ENCODE peak calls at places on chromosomes 1 and 21, in five cellular contexts. C is breast epithelium, Z is Calu3, L is MM.1S, O is epithelial cell of esophagus. Y is an unnamed sample.

GRCh38 chr1:113804421-113805255 is 7.6 kb downstream of the RSBN1 start:
- DNase-seq in O (peak; percentile 74), C (no peak), L (no peak), Z (no peak), Y (no peak)

GRCh38 chr1:117628343-117628742 is 22.5 kb downstream of the TENT5C start:
- DNase-seq in C (no peak), O (no peak), L (peak; percentile 52), Z (no peak), Y (no peak)

GRCh38 chr1:98030976-98031375 is 110.1 kb upstream of the DPYD start:
- DNase-seq in O (no peak), Z (no peak), L (no peak), C (no peak), Y (no peak)

GRCh38 chr1:203625623-203626189 is 926 bp upstream of the ATP2B4 start:
- DNase-seq in C (no peak), O (peak; percentile 97), Z (no peak), L (peak; percentile 86), Y (no peak)

GRCh38 chr1:77382361-77382760 is 100.5 kb downstream of the AK5 start:
- DNase-seq in L (no peak), O (peak; percentile 14), Z (no peak), C (no peak), Y (no peak)

GRCh38 chr1:24881034-24881433 is 49.0 kb downstream of the RUNX3 start:
- DNase-seq in L (no peak), O (no peak), C (no peak), Z (no peak), Y (no peak)

GRCh38 chr1:119390499-119390898 is 21.9 kb downstream of the HAO2 start:
- DNase-seq in O (no peak), L (no peak), Z (no peak), C (no peak), Y (no peak)

GRCh38 chr1:216456682-216457081 is 33.4 kb upstream of the USH2A start:
- DNase-seq in Z (no peak), O (peak; percentile 87), L (no peak), C (no peak), Y (no peak)

GRCh38 chr1:4871373-4871772 is 217.0 kb downstream of the AJAP1 start:
- DNase-seq in Z (no peak), L (no peak), C (no peak), O (no peak), Y (no peak)

GRCh38 chr1:53350853-53351767 is 23.2 kb upstream of the LRP8 start:
- DNase-seq in Z (no peak), C (no peak), L (no peak), O (no peak), Y (no peak)

GRCh38 chr21:31397515-31397926 is 53.5 kb upstream of the TIAM1 start:
- DNase-seq in Z (no peak), O (no peak), C (no peak), L (no peak), Y (no peak)

GRCh38 chr1:94773931-94774422 is 46.2 kb upstream of the SLC44A3 start:
- DNase-seq in L (no peak), O (peak; percentile 92), C (no peak), Z (peak; percentile 49), Y (no peak)

GRCh38 chr1:180949616-180950000 is 36.9 kb downstream of the KIAA1614 start:
- DNase-seq in Z (no peak), O (no peak), L (no peak), C (no peak), Y (no peak)

GRCh38 chr1:39988618-39989343 is 33.8 kb downstream of the MFSD2A start:
- DNase-seq in Z (peak; percentile 73), O (peak; percentile 96), C (peak; percentile 67), L (no peak), Y (no peak)

GRCh38 chr1:39026051-39026946 is at the start of gene NDUFS5:
- DNase-seq in O (peak; percentile 91), Z (peak; percentile 85), C (peak; percentile 87), L (peak; percentile 90), Y (peak; percentile 74)

GRCh38 chr1:218705911-218706893 is 361.1 kb downstream of the TGFB2 start:
- DNase-seq in L (no peak), C (peak; percentile 63), O (peak; percentile 88), Z (peak; percentile 82), Y (no peak)

GRCh38 chr1:208132287-208132882 is 111.8 kb downstream of the PLXNA2 start:
- DNase-seq in L (peak; percentile 90), C (peak; percentile 66), Z (peak; percentile 97), O (peak; percentile 87), Y (peak; percentile 81)

GRCh38 chr1:33684346-33685122 is 179.3 kb upstream of the HMGB4 start:
- DNase-seq in O (no peak), L (no peak), C (no peak), Z (no peak), Y (no peak)

GRCh38 chr1:3821004-3821933 is 25.0 kb upstream of the LRRC47 start:
- DNase-seq in O (peak; percentile 5), Z (no peak), L (no peak), C (no peak), Y (no peak)

GRCh38 chr1:57340361-57341192 is 83.3 kb downstream of the DAB1 start:
- DNase-seq in Z (no peak), O (peak; percentile 44), L (no peak), C (no peak), Y (no peak)

GRCh38 chr1:8004803-8005573 is 21.1 kb downstream of the ERRFI1 start:
- DNase-seq in C (peak; percentile 98), Z (peak; percentile 26), L (no peak), O (peak; percentile 100), Y (peak; percentile 70)

GRCh38 chr1:224726783-224727182 is 110.7 kb downstream of the CNIH3 start:
- DNase-seq in L (no peak), C (peak; percentile 46), O (peak; percentile 86), Z (no peak), Y (peak; percentile 51)

DNA sequence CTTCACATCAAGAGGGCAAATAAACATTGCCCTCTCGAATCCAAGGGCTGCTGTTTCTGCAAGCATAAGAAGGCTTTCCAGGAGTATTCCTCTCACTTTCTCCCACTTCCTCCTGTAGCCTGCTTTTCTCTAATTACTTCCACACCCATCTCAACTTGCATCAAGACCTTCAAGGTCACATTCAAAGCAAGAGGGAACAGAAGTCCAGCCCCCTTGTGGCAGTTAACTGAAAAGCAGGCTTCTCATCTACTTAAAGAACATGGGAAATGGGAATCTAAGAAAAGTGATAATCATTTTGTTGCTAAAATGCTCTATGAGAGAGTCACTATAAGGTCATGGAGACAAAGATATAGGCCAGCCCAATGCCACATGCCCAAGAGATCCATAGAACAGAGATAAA is 874.4 kb downstream of the KCNT2 start:
- DNase-seq in Z (no peak), L (peak; percentile 31), O (peak; percentile 32), C (no peak), Y (no peak)
- TF ChIP-seq CTCF in Z (peak; percentile 55), L (peak; percentile 51), O (peak; percentile 55), C (no peak), Y (no peak)

GRCh38 chr1:88877911-88878310 is 13.5 kb downstream of the GTF2B start:
- DNase-seq in L (no peak), O (no peak), Z (no peak), C (no peak), Y (no peak)
- TF ChIP-seq CTCF in L (no peak), O (no peak), Z (no peak), C (no peak), Y (no peak)

GRCh38 chr1:214155987-214156567 is 124.9 kb upstream of the SMYD2 start:
- DNase-seq in C (no peak), Z (no peak), L (no peak), O (no peak), Y (no peak)

GRCh38 chr1:214154596-214155261 is 126.2 kb upstream of the SMYD2 start:
- DNase-seq in Z (no peak), L (no peak), O (no peak), C (no peak), Y (no peak)
- TF ChIP-seq CTCF in Z (no peak), L (no peak), O (no peak), C (no peak), Y (no peak)

GRCh38 chr1:205568469-205569361 is 63.1 kb downstream of the ELK4 start:
- DNase-seq in C (no peak), L (no peak), O (peak; percentile 15), Z (no peak), Y (no peak)
- TF ChIP-seq CTCF in C (no peak), L (no peak), O (no peak), Z (no peak), Y (no peak)

GRCh38 chr1:15994590-15995351 is 9.3 kb upstream of the SRARP start:
- DNase-seq in O (peak; percentile 68), L (no peak), C (no peak), Z (peak; percentile 67), Y (no peak)
- TF ChIP-seq CTCF in O (peak; percentile 77), L (peak; percentile 43), C (peak; percentile 45), Z (peak; percentile 54), Y (no peak)

DNA sequence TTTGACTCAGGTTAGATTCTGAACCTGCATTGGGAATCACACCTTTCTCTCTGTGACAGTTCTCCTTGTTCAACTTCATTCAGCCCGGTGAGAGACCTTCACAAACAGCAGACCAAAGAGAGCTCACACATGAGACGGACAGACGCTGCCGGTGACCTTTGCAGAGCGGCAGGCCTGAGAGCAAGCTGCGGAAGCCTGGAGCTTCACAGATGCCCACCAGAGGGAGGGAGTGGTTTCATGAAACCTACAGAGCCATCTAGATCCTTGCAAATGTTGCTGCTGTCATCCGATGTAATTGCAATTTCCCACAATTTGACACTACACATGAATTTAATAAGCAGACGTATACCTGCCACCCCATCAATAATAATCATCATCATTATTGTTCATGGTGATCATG is 39.5 kb downstream of the GRIK3 start:
- DNase-seq in L (no peak), O (no peak), Z (no peak), C (no peak), Y (no peak)
- TF ChIP-seq CTCF in L (no peak), O (no peak), Z (no peak), C (no peak), Y (no peak)

GRCh38 chr1:15762546-15762945 is 4.0 kb downstream of the FBLIM1 start:
- DNase-seq in O (no peak), Z (no peak), C (no peak), L (no peak), Y (no peak)
- TF ChIP-seq CTCF in O (no peak), Z (no peak), C (no peak), L (no peak), Y (no peak)

GRCh38 chr1:199551967-199552565 is 475.4 kb upstream of the NR5A2 start:
- DNase-seq in O (peak; percentile 71), L (peak; percentile 65), Z (peak; percentile 72), C (no peak), Y (no peak)
- TF ChIP-seq CTCF in O (peak; percentile 82), L (peak; percentile 88), Z (peak; percentile 68), C (no peak), Y (no peak)

DNA sequence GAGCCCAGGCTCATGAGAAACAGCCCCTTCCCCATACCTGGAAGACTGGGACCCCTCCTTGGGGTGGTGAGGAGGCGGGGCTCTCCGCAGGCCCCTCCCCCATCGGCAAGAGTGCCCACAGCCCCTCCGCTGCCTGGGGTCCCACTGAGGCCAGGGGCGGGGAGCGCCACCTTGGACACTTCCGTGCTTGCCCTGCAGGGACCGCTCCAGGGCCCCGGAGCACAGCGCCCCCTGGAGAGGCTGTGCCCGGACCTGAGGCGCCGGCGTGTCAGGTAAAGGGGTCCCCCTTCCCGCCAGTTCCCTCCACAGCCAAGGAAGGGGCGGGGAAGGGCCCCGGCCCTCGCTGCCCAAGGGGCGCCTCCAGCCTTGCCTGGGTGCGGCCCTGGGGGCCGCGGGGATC is 21.5 kb downstream of the INAVA start:
- DNase-seq in O (no peak), Z (peak; percentile 43), C (no peak), L (no peak), Y (no peak)
- TF ChIP-seq CTCF in O (peak; percentile 29), Z (peak; percentile 62), C (no peak), L (peak; percentile 22), Y (no peak)

GRCh38 chr1:46532498-46533178 is 18.8 kb downstream of the KNCN start:
- DNase-seq in Z (peak; percentile 84), O (peak; percentile 54), L (peak; percentile 15), C (no peak), Y (no peak)
- TF ChIP-seq CTCF in Z (peak; percentile 77), O (peak; percentile 44), L (peak; percentile 57), C (peak; percentile 12), Y (no peak)

Y was measured in omental fat pad.